ENCODE peak calls at places on chromosome 4, in seven cellular contexts. One of them, this sample, is unnamed.

GRCh38 chr4:55396305-55397023 is 707 bp downstream of the TMEM165 start:
- DNase-seq in mesothelial cell of epicardium: peak; percentile 23
- DNase-seq in Right ventricle myocardium superior: peak; percentile 65
- DNase-seq in AG08395: peak; percentile 52
- DNase-seq in astrocyte of the spinal cord: peak; percentile 48
- DNase-seq in epithelial cell of proximal tubule: no peak
- DNase-seq in stimulated activated CD4-positive, alpha-beta T cell treated with anti-CD3 and anti-CD28 coated beads, Interleukin-1b, Interleukin-23, amount 100 ng/mL, for 24 hours: no peak
- DNase-seq in this sample: no peak

GRCh38 chr4:176883108-176883550 is 90.4 kb upstream of the VEGFC start:
- DNase-seq in mesothelial cell of epicardium: no peak
- DNase-seq in Right ventricle myocardium superior: no peak
- DNase-seq in AG08395: no peak
- DNase-seq in astrocyte of the spinal cord: no peak
- DNase-seq in epithelial cell of proximal tubule: no peak
- DNase-seq in stimulated activated CD4-positive, alpha-beta T cell treated with anti-CD3 and anti-CD28 coated beads, Interleukin-1b, Interleukin-23, amount 100 ng/mL, for 24 hours: no peak
- DNase-seq in this sample: no peak

GRCh38 chr4:138562544-138562961 is 320.4 kb upstream of the SLC7A11 start:
- DNase-seq in mesothelial cell of epicardium: no peak
- DNase-seq in Right ventricle myocardium superior: no peak
- DNase-seq in AG08395: peak; percentile 43
- DNase-seq in astrocyte of the spinal cord: peak; percentile 74
- DNase-seq in epithelial cell of proximal tubule: no peak
- DNase-seq in stimulated activated CD4-positive, alpha-beta T cell treated with anti-CD3 and anti-CD28 coated beads, Interleukin-1b, Interleukin-23, amount 100 ng/mL, for 24 hours: no peak
- DNase-seq in this sample: no peak

GRCh38 chr4:19478791-19479190 is 772.9 kb upstream of the SLIT2 start:
- DNase-seq in mesothelial cell of epicardium: no peak
- DNase-seq in Right ventricle myocardium superior: no peak
- DNase-seq in AG08395: peak; percentile 12
- DNase-seq in astrocyte of the spinal cord: peak; percentile 33
- DNase-seq in epithelial cell of proximal tubule: no peak
- DNase-seq in stimulated activated CD4-positive, alpha-beta T cell treated with anti-CD3 and anti-CD28 coated beads, Interleukin-1b, Interleukin-23, amount 100 ng/mL, for 24 hours: no peak
- DNase-seq in this sample: no peak

GRCh38 chr4:13892739-13893105 is 265.2 kb upstream of the BOD1L1 start:
- DNase-seq in mesothelial cell of epicardium: no peak
- DNase-seq in Right ventricle myocardium superior: no peak
- DNase-seq in AG08395: peak; percentile 34
- DNase-seq in astrocyte of the spinal cord: peak; percentile 83
- DNase-seq in epithelial cell of proximal tubule: no peak
- DNase-seq in stimulated activated CD4-positive, alpha-beta T cell treated with anti-CD3 and anti-CD28 coated beads, Interleukin-1b, Interleukin-23, amount 100 ng/mL, for 24 hours: no peak
- DNase-seq in this sample: no peak

GRCh38 chr4:76998251-76998901 is 48.8 kb downstream of the SEPTIN11 start:
- DNase-seq in mesothelial cell of epicardium: no peak
- DNase-seq in Right ventricle myocardium superior: peak; percentile 44
- DNase-seq in AG08395: no peak
- DNase-seq in astrocyte of the spinal cord: no peak
- DNase-seq in epithelial cell of proximal tubule: no peak
- DNase-seq in stimulated activated CD4-positive, alpha-beta T cell treated with anti-CD3 and anti-CD28 coated beads, Interleukin-1b, Interleukin-23, amount 100 ng/mL, for 24 hours: no peak
- DNase-seq in this sample: no peak

GRCh38 chr4:181966084-181966483 is 277.1 kb upstream of the TENM3 start:
- DNase-seq in mesothelial cell of epicardium: no peak
- DNase-seq in Right ventricle myocardium superior: no peak
- DNase-seq in AG08395: peak; percentile 50
- DNase-seq in astrocyte of the spinal cord: peak; percentile 53
- DNase-seq in epithelial cell of proximal tubule: no peak
- DNase-seq in stimulated activated CD4-positive, alpha-beta T cell treated with anti-CD3 and anti-CD28 coated beads, Interleukin-1b, Interleukin-23, amount 100 ng/mL, for 24 hours: no peak
- DNase-seq in this sample: no peak

GRCh38 chr4:72701987-72702819 is 133.2 kb upstream of the ADAMTS3 start:
- DNase-seq in mesothelial cell of epicardium: no peak
- DNase-seq in Right ventricle myocardium superior: no peak
- DNase-seq in AG08395: peak; percentile 60
- DNase-seq in astrocyte of the spinal cord: peak; percentile 76
- DNase-seq in epithelial cell of proximal tubule: peak; percentile 39
- DNase-seq in stimulated activated CD4-positive, alpha-beta T cell treated with anti-CD3 and anti-CD28 coated beads, Interleukin-1b, Interleukin-23, amount 100 ng/mL, for 24 hours: no peak
- DNase-seq in this sample: peak; percentile 7

GRCh38 chr4:15729910-15730533 is 27.2 kb downstream of the BST1 start:
- DNase-seq in mesothelial cell of epicardium: no peak
- DNase-seq in Right ventricle myocardium superior: no peak
- DNase-seq in AG08395: peak; percentile 73
- DNase-seq in astrocyte of the spinal cord: peak; percentile 51
- DNase-seq in epithelial cell of proximal tubule: no peak
- DNase-seq in stimulated activated CD4-positive, alpha-beta T cell treated with anti-CD3 and anti-CD28 coated beads, Interleukin-1b, Interleukin-23, amount 100 ng/mL, for 24 hours: no peak
- DNase-seq in this sample: no peak

GRCh38 chr4:172826346-172826745 is 342.3 kb upstream of the GALNT7 start:
- DNase-seq in mesothelial cell of epicardium: no peak
- DNase-seq in Right ventricle myocardium superior: no peak
- DNase-seq in AG08395: peak; percentile 18
- DNase-seq in astrocyte of the spinal cord: peak; percentile 13
- DNase-seq in epithelial cell of proximal tubule: no peak
- DNase-seq in stimulated activated CD4-positive, alpha-beta T cell treated with anti-CD3 and anti-CD28 coated beads, Interleukin-1b, Interleukin-23, amount 100 ng/mL, for 24 hours: no peak
- DNase-seq in this sample: no peak

GRCh38 chr4:60039908-60040307 is 1160.2 kb upstream of the ADGRL3 start:
- DNase-seq in mesothelial cell of epicardium: no peak
- DNase-seq in Right ventricle myocardium superior: no peak
- DNase-seq in AG08395: no peak
- DNase-seq in astrocyte of the spinal cord: no peak
- DNase-seq in epithelial cell of proximal tubule: no peak
- DNase-seq in stimulated activated CD4-positive, alpha-beta T cell treated with anti-CD3 and anti-CD28 coated beads, Interleukin-1b, Interleukin-23, amount 100 ng/mL, for 24 hours: no peak
- DNase-seq in this sample: no peak

GRCh38 chr4:8316911-8317351 is 47.4 kb downstream of the HTRA3 start:
- DNase-seq in mesothelial cell of epicardium: peak; percentile 18
- DNase-seq in Right ventricle myocardium superior: peak; percentile 31
- DNase-seq in AG08395: no peak
- DNase-seq in astrocyte of the spinal cord: no peak
- DNase-seq in epithelial cell of proximal tubule: no peak
- DNase-seq in stimulated activated CD4-positive, alpha-beta T cell treated with anti-CD3 and anti-CD28 coated beads, Interleukin-1b, Interleukin-23, amount 100 ng/mL, for 24 hours: no peak
- DNase-seq in this sample: no peak

GRCh38 chr4:212438-213174 is 88.3 kb downstream of the ZNF718 start:
- DNase-seq in mesothelial cell of epicardium: no peak
- DNase-seq in Right ventricle myocardium superior: peak; percentile 88
- DNase-seq in AG08395: peak; percentile 89
- DNase-seq in astrocyte of the spinal cord: peak; percentile 91
- DNase-seq in epithelial cell of proximal tubule: peak; percentile 31
- DNase-seq in stimulated activated CD4-positive, alpha-beta T cell treated with anti-CD3 and anti-CD28 coated beads, Interleukin-1b, Interleukin-23, amount 100 ng/mL, for 24 hours: no peak
- DNase-seq in this sample: no peak

GRCh38 chr4:142407569-142407968 is 438.5 kb downstream of the INPP4B start:
- DNase-seq in mesothelial cell of epicardium: no peak
- DNase-seq in Right ventricle myocardium superior: no peak
- DNase-seq in AG08395: no peak
- DNase-seq in astrocyte of the spinal cord: no peak
- DNase-seq in epithelial cell of proximal tubule: no peak
- DNase-seq in stimulated activated CD4-positive, alpha-beta T cell treated with anti-CD3 and anti-CD28 coated beads, Interleukin-1b, Interleukin-23, amount 100 ng/mL, for 24 hours: no peak
- DNase-seq in this sample: no peak

GRCh38 chr4:84826681-84827080 is 139.8 kb downstream of the WDFY3 start:
- DNase-seq in mesothelial cell of epicardium: no peak
- DNase-seq in Right ventricle myocardium superior: no peak
- DNase-seq in AG08395: no peak
- DNase-seq in astrocyte of the spinal cord: no peak
- DNase-seq in epithelial cell of proximal tubule: no peak
- DNase-seq in stimulated activated CD4-positive, alpha-beta T cell treated with anti-CD3 and anti-CD28 coated beads, Interleukin-1b, Interleukin-23, amount 100 ng/mL, for 24 hours: no peak
- DNase-seq in this sample: no peak

GRCh38 chr4:100781433-100781832 is 263.6 kb upstream of the EMCN start:
- DNase-seq in mesothelial cell of epicardium: no peak
- DNase-seq in Right ventricle myocardium superior: no peak
- DNase-seq in AG08395: no peak
- DNase-seq in astrocyte of the spinal cord: no peak
- DNase-seq in epithelial cell of proximal tubule: no peak
- DNase-seq in stimulated activated CD4-positive, alpha-beta T cell treated with anti-CD3 and anti-CD28 coated beads, Interleukin-1b, Interleukin-23, amount 100 ng/mL, for 24 hours: no peak
- DNase-seq in this sample: no peak

GRCh38 chr4:148438047-148438446 is 4.2 kb downstream of the NR3C2 start:
- DNase-seq in mesothelial cell of epicardium: no peak
- DNase-seq in Right ventricle myocardium superior: no peak
- DNase-seq in AG08395: no peak
- DNase-seq in astrocyte of the spinal cord: no peak
- DNase-seq in epithelial cell of proximal tubule: no peak
- DNase-seq in stimulated activated CD4-positive, alpha-beta T cell treated with anti-CD3 and anti-CD28 coated beads, Interleukin-1b, Interleukin-23, amount 100 ng/mL, for 24 hours: no peak
- DNase-seq in this sample: no peak

GRCh38 chr4:153036931-153037330 is 100.8 kb downstream of the FHDC1 start:
- DNase-seq in mesothelial cell of epicardium: no peak
- DNase-seq in Right ventricle myocardium superior: no peak
- DNase-seq in AG08395: no peak
- DNase-seq in astrocyte of the spinal cord: no peak
- DNase-seq in epithelial cell of proximal tubule: no peak
- DNase-seq in stimulated activated CD4-positive, alpha-beta T cell treated with anti-CD3 and anti-CD28 coated beads, Interleukin-1b, Interleukin-23, amount 100 ng/mL, for 24 hours: no peak
- DNase-seq in this sample: no peak

This sample was measured in NCI-H1048.